ENCODE peak calls at places on chromosomes 5 and 9, in six cellular contexts. Y, K, T, O, Q and X are unnamed samples.

GRCh38 chr5:156147948-156148285 is 179.0 kb upstream of the SGCD start:
- ATAC-seq in Y (no peak), K (peak), T (no peak), O (no peak), Q (no peak), X (no peak)

GRCh38 chr5:160667160-160667559 is 184.9 kb downstream of the ATP10B start:
- ATAC-seq in Y (no peak), K (no peak), T (no peak), O (no peak), Q (no peak), X (no peak)

GRCh38 chr9:36718612-36719011 is 145.9 kb downstream of the MELK start:
- ATAC-seq in Y (no peak), K (no peak), T (no peak), O (no peak), Q (no peak), X (no peak)

GRCh38 chr5:55856511-55857246 is 5.5 kb downstream of the IL31RA start:
- ATAC-seq in Y (no peak), K (no peak), T (no peak), O (no peak), Q (no peak), X (no peak)

GRCh38 chr5:142222235-142222880 is 102.5 kb downstream of the SPRY4 start:
- ATAC-seq in Y (peak), K (no peak), T (no peak), O (no peak), Q (no peak), X (no peak)

GRCh38 chr5:143812085-143812705 is at the start of gene HMHB1:
- ATAC-seq in Y (no peak), K (peak), T (peak), O (no peak), Q (no peak), X (no peak)

GRCh38 chr9:116075191-116075590 is 78.4 kb upstream of the PAPPA start:
- ATAC-seq in Y (no peak), K (peak), T (no peak), O (no peak), Q (no peak), X (no peak)

GRCh38 chr5:91434348-91434747 is 51.2 kb upstream of the ARRDC3 start:
- ATAC-seq in Y (no peak), K (no peak), T (peak), O (no peak), Q (no peak), X (no peak)

GRCh38 chr5:31366941-31367340 is 165.0 kb downstream of the DROSHA start:
- ATAC-seq in Y (no peak), K (no peak), T (no peak), O (no peak), Q (no peak), X (no peak)

GRCh38 chr9:125556046-125556445 is 151.0 kb downstream of the MAPKAP1 start:
- ATAC-seq in Y (no peak), K (no peak), T (no peak), O (no peak), Q (no peak), X (no peak)

GRCh38 chr5:76292923-76293322 is 110.2 kb upstream of the IQGAP2 start:
- ATAC-seq in Y (no peak), K (no peak), T (peak), O (no peak), Q (no peak), X (no peak)

GRCh38 chr5:113336975-113337374 is 97.8 kb downstream of the TSSK1B start:
- ATAC-seq in Y (peak), K (peak), T (peak), O (peak), Q (peak), X (peak)

GRCh38 chr5:59698207-59698606 is 195.3 kb downstream of the PDE4D start:
- ATAC-seq in Y (no peak), K (no peak), T (no peak), O (peak), Q (no peak), X (no peak)

GRCh38 chr5:172339264-172340180 is 56.0 kb upstream of the UBTD2 start:
- ATAC-seq in Y (no peak), K (no peak), T (no peak), O (no peak), Q (no peak), X (peak)

GRCh38 chr5:150066901-150067396 is 19.4 kb downstream of the CSF1R start:
- ATAC-seq in Y (no peak), K (no peak), T (peak), O (no peak), Q (no peak), X (no peak)

GRCh38 chr9:98031935-98032334 is 24.6 kb upstream of the NANS start:
- ATAC-seq in Y (no peak), K (no peak), T (no peak), O (no peak), Q (no peak), X (no peak)

GRCh38 chr5:137289856-137290255 is 209.3 kb downstream of the SPOCK1 start:
- ATAC-seq in Y (no peak), K (no peak), T (no peak), O (no peak), Q (no peak), X (no peak)

GRCh38 chr5:126376443-126376842 is 46.8 kb upstream of the GRAMD2B start:
- ATAC-seq in Y (no peak), K (no peak), T (no peak), O (no peak), Q (no peak), X (peak)

GRCh38 chr9:110041452-110041851 is 166.5 kb downstream of the C9orf152 start:
- ATAC-seq in Y (no peak), K (no peak), T (no peak), O (no peak), Q (no peak), X (no peak)

GRCh38 chr9:88193766-88194165 is 55.5 kb upstream of the SPATA31C2 start:
- ATAC-seq in Y (no peak), K (no peak), T (no peak), O (no peak), Q (no peak), X (no peak)

GRCh38 chr9:114475412-114476136 is 29.7 kb downstream of the WHRN start:
- ATAC-seq in Y (no peak), K (no peak), T (no peak), O (no peak), Q (no peak), X (no peak)

GRCh38 chr5:160432188-160432587 is 10.5 kb downstream of the PTTG1 start:
- ATAC-seq in Y (no peak), K (no peak), T (peak), O (no peak), Q (no peak), X (no peak)

GRCh38 chr5:115455241-115455640 is 89.3 kb downstream of the FEM1C start:
- ATAC-seq in Y (no peak), K (no peak), T (no peak), O (no peak), Q (no peak), X (peak)

GRCh38 chr5:119285070-119285916 is 70.5 kb upstream of the TNFAIP8 start:
- ATAC-seq in Y (no peak), K (no peak), T (no peak), O (no peak), Q (no peak), X (no peak)

GRCh38 chr5:125348221-125348692 is 601.8 kb upstream of the ZNF608 start:
- ATAC-seq in Y (no peak), K (no peak), T (no peak), O (no peak), Q (no peak), X (peak)

GRCh38 chr5:62268792-62269191 is 37.2 kb upstream of the KIF2A start:
- ATAC-seq in Y (no peak), K (no peak), T (no peak), O (no peak), Q (no peak), X (no peak)

GRCh38 chr9:36144322-36145206 is 8.0 kb downstream of the GLIPR2 start:
- ATAC-seq in Y (no peak), K (no peak), T (no peak), O (no peak), Q (no peak), X (no peak)

GRCh38 chr9:5549671-5550650 is 39.6 kb downstream of the PDCD1LG2 start:
- ATAC-seq in Y (no peak), K (no peak), T (no peak), O (no peak), Q (no peak), X (no peak)

GRCh38 chr5:2634399-2635176 is 116.9 kb downstream of the IRX2 start:
- ATAC-seq in Y (no peak), K (no peak), T (no peak), O (no peak), Q (peak), X (no peak)

GRCh38 chr5:147530801-147531389 is 21.0 kb upstream of the DPYSL3 start:
- ATAC-seq in Y (no peak), K (peak), T (no peak), O (no peak), Q (no peak), X (peak)

GRCh38 chr9:18568969-18569368 is 95.0 kb downstream of the ADAMTSL1 start:
- ATAC-seq in Y (no peak), K (no peak), T (no peak), O (no peak), Q (no peak), X (no peak)
- TF ChIP-seq EP300 in Y (no peak), K (no peak), T (no peak), O (no peak), Q (no peak), X (no peak)

DNA sequence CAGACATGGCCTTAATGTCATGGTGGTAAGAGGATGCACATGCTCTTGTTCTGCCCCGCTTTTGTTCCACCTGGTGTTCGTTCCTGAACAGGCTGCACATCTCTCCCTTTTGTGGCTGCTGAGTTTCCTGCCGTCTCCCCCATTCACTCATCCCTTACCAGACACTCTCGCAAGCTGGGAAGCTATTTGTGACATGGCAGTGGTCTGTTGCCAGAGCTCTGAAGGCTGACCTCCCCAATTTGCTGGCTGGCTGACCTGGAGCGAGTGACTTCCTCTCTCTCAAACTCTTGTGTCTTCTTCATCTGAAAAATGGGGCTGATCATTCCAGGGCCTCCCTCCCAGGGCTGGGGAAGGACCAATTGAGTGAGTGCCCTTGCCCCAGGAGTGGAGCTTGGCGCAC is 35.9 kb downstream of the HRH2 start:
- ATAC-seq in Y (no peak), K (no peak), T (no peak), O (no peak), Q (no peak), X (no peak)
- TF ChIP-seq POLR2A in Y (no peak), K (no peak), T (no peak), O (no peak), Q (no peak), X (no peak)

DNA sequence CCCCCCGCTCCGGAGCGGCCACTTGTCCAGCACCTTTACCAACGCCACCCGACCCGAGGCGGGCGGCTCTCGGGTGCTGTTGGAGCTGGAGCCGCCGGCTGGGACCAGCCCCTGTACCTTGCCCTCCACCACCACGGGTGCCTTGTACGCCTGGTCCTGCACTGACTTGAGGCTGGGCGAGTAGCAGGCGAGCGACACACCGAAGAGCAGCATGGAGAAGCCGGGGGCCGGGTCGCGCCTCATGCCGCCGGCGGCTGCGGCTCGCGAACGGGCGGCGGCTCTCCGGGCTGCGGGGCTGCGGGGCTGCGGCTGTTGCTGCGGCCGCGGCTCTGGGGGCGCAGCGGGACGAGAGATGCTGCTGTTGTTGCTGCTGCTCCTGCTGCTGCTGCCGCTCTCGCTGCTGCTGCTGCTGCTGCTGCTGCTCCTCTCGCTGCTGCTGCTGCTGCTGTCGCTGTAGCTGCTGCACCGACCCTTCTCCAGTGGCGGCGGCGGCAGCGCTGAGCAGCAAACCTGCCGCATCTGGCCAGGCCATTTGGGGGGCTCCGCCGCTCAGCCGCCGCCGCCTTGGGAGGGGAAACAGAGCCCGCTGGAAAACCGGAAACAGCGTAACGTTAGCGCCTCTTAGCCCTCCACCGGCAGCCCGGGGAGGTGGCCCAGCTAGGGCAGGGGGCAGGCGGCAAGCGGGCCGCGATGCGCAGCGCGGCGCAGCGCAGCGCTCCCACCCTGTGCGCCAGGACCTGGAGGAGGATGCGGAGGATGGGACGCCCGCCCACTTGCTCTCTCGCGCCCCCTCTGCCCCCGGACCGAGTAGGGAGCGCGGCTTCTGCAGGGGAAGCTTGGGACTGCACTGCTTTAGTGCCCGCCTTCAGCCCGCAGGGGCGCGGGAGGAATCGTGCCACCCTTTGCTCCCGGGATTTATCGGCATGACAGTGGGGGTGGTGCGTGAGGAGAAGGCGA is at the start of gene NRG2:
- ATAC-seq in Y (peak), K (peak), T (peak), O (peak), Q (peak), X (peak)
- TF ChIP-seq EP300 in Y (no peak), K (no peak), T (no peak), O (no peak), Q (no peak), X (no peak)

DNA sequence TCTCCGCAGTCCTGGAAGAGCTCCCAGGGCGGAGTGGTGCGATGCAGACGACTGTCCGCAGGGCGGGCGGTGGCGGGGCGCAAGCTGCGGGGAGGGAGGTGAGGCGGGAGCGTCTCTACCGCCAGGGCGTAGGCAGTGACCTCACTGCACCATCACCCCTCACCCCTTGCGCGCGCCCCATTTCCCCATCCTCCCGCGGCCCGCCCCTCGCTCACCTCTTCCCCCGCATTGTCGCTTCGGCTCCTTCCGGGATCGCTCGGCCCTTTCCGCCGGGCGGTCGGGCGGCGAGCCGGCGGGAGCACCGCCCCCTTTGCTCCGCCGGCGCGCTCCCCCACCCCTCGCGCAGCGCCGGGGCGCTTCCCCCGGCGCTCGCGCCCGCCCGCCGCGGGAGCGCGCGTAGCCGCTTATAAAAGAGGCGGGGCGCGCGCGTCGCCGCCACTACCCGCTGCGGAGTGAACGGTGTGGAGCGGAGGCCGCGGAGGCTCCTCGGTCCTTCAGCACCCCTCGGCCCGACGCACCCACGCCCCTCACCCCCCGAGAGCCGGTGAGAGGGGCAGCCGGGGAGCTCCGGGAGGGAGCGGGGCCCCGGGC is at the start of gene SPTAN1:
- ATAC-seq in Y (peak), K (peak), T (peak), O (peak), Q (peak), X (peak)
- TF ChIP-seq POLR2A in Y (peak), K (peak), T (peak), O (peak), Q (peak), X (peak)